ENCODE peak calls at places on chromosome 22, in eight cellular contexts. V is left ventricle myocardium inferior, H is PC-3, U is psoas muscle, X is adrenal gland, N is cardiac muscle cell, L is gastrocnemius medialis, Y is H9. Q is an unnamed sample.

GRCh38 chr22:42688914-42689275 is 31.8 kb downstream of the A4GALT start:
- DNase-seq in X (no peak), Y (no peak), N (no peak), L (no peak), H (no peak), V (no peak), U (peak; percentile 68), Q (peak; percentile 30)

GRCh38 chr22:44887941-44888366 is 121.9 kb downstream of the PHF21B start:
- DNase-seq in H (no peak), N (no peak), X (no peak), Y (no peak), V (no peak), U (no peak), L (no peak), Q (no peak)

GRCh38 chr22:27583930-27584329 is 217.6 kb downstream of the MN1 start:
- DNase-seq in L (no peak), Y (no peak), U (no peak), V (no peak), N (no peak), X (no peak), H (no peak), Q (no peak)

GRCh38 chr22:43365715-43366440 is 22.7 kb upstream of the SCUBE1 start:
- DNase-seq in V (no peak), H (no peak), Y (no peak), U (no peak), X (no peak), L (no peak), N (no peak), Q (no peak)

GRCh38 chr22:34951212-34951611 is 114.7 kb upstream of the ISX start:
- DNase-seq in L (no peak), N (no peak), U (no peak), X (no peak), V (no peak), H (no peak), Y (no peak), Q (no peak)

GRCh38 chr22:42334875-42335512 is 64.5 kb upstream of the TCF20 start:
- DNase-seq in N (no peak), X (no peak), Y (no peak), H (no peak), U (no peak), L (no peak), V (no peak), Q (no peak)

GRCh38 chr22:41380993-41381328 is 781 bp upstream of the TEF start:
- DNase-seq in V (no peak), Y (no peak), H (peak; percentile 57), N (peak; percentile 88), L (peak; percentile 80), U (peak; percentile 94), X (peak; percentile 90), Q (peak; percentile 55)

GRCh38 chr22:18991828-18992442 is 55.8 kb upstream of the PRODH start:
- DNase-seq in X (no peak), H (no peak), N (no peak), Y (no peak), U (no peak), V (no peak), L (no peak), Q (no peak)

GRCh38 chr22:36145881-36146280 is 14.7 kb downstream of the APOL3 start:
- DNase-seq in U (no peak), X (no peak), V (no peak), H (no peak), L (no peak), N (no peak), Y (no peak), Q (no peak)

GRCh38 chr22:19710020-19710768 is 4.1 kb upstream of the SEPTIN5 start:
- DNase-seq in H (no peak), N (no peak), V (no peak), U (peak; percentile 48), L (no peak), X (no peak), Y (peak; percentile 25), Q (no peak)

GRCh38 chr22:19319281-19319680 is 27.8 kb upstream of the CLTCL1 start:
- DNase-seq in H (no peak), U (no peak), Y (no peak), X (no peak), N (no peak), V (no peak), L (no peak), Q (no peak)

GRCh38 chr22:33210129-33210784 is 152.1 kb upstream of the SYN3 start:
- DNase-seq in X (peak; percentile 39), Y (peak; percentile 79), V (no peak), U (no peak), H (peak; percentile 46), L (no peak), N (peak; percentile 65), Q (peak; percentile 46)

GRCh38 chr22:27991586-27992293 is 72.7 kb upstream of the PITPNB start:
- DNase-seq in U (no peak), H (no peak), L (no peak), X (no peak), Y (peak; percentile 24), V (no peak), N (no peak), Q (no peak)

GRCh38 chr22:41517172-41518047 is 26.9 kb downstream of the POLR3H start:
- DNase-seq in H (peak; percentile 70), Y (peak; percentile 64), U (peak; percentile 85), V (peak; percentile 61), N (peak; percentile 70), L (peak; percentile 53), X (peak; percentile 90), Q (peak; percentile 52)

GRCh38 chr22:29073618-29074275 is 912 bp downstream of the KREMEN1 start:
- DNase-seq in U (peak; percentile 74), V (peak; percentile 53), L (no peak), Y (peak; percentile 70), N (peak; percentile 65), X (peak; percentile 59), H (no peak), Q (peak; percentile 9)

GRCh38 chr22:19554834-19555404 is 30.7 kb upstream of the CLDN5 start:
- DNase-seq in H (peak; percentile 59), N (peak; percentile 19), V (no peak), Y (peak; percentile 87), X (peak; percentile 42), L (no peak), U (no peak), Q (peak; percentile 24)

GRCh38 chr22:21044931-21045584 is 688 bp upstream of the LRRC74B start:
- DNase-seq in Y (no peak), X (peak; percentile 65), U (peak; percentile 86), V (no peak), N (no peak), H (peak; percentile 15), L (peak; percentile 47), Q (no peak)

GRCh38 chr22:12601870-12602779 is 2925.9 kb upstream of the OR11H1 start:
- DNase-seq in V (peak; percentile 19), U (peak; percentile 55), Y (no peak), L (no peak), H (no peak), N (no peak), X (no peak), Q (no peak)

GRCh38 chr22:23514317-23515038 is 65.6 kb downstream of the IGLL1 start:
- DNase-seq in V (no peak), L (no peak), U (no peak), X (no peak), Y (peak; percentile 51), H (no peak), N (no peak), Q (no peak)
- TF ChIP-seq CTCF in V (no peak), L (no peak), U (no peak), X (no peak), Y (peak; percentile 40), H (no peak), N (no peak), Q (no peak)

GRCh38 chr22:47092896-47093311 is 330.5 kb downstream of the TBC1D22A start:
- DNase-seq in H (no peak), V (no peak), N (no peak), L (no peak), Y (no peak), X (no peak), U (no peak), Q (no peak)
- H3K27ac ChIP-seq in H (no peak overlapping the region), V (no peak overlapping the region), N (no peak overlapping the region), L (no peak overlapping the region), Y (no peak overlapping the region), X (no peak overlapping the region), U (no peak overlapping the region), Q (no peak overlapping the region)

GRCh38 chr22:30444632-30445437 is 19.3 kb downstream of the MTFP1 start:
- DNase-seq in Y (peak; percentile 85), X (peak; percentile 69), N (peak; percentile 71), H (peak; percentile 65), V (no peak), U (no peak), L (no peak), Q (peak; percentile 65)
- TF ChIP-seq CTCF in Y (peak; percentile 89), X (peak; percentile 73), N (peak; percentile 82), H (peak; percentile 75), V (peak; percentile 70), U (peak; percentile 58), L (peak; percentile 59), Q (peak; percentile 64)

GRCh38 chr22:23144926-23145906 is at the start of gene RAB36:
- DNase-seq in N (peak; percentile 99), V (peak; percentile 95), X (peak; percentile 100), L (peak; percentile 74), U (peak; percentile 96), Y (peak; percentile 100), H (peak; percentile 93), Q (peak; percentile 98)

GRCh38 chr22:23144432-23144831 is 845 bp upstream of the RAB36 start:
- DNase-seq in N (no peak), X (no peak), Y (no peak), L (no peak), V (no peak), H (no peak), U (no peak), Q (no peak)

GRCh38 chr22:23142546-23143105 is 836 bp upstream of the RSPH14 start:
- DNase-seq in H (no peak), L (no peak), Y (no peak), N (no peak), X (no peak), U (no peak), V (no peak), Q (no peak)

GRCh38 chr22:23140385-23140784 is 1.4 kb downstream of the RSPH14 start:
- DNase-seq in N (no peak), U (no peak), H (no peak), V (no peak), X (no peak), Y (no peak), L (no peak), Q (no peak)

DNA sequence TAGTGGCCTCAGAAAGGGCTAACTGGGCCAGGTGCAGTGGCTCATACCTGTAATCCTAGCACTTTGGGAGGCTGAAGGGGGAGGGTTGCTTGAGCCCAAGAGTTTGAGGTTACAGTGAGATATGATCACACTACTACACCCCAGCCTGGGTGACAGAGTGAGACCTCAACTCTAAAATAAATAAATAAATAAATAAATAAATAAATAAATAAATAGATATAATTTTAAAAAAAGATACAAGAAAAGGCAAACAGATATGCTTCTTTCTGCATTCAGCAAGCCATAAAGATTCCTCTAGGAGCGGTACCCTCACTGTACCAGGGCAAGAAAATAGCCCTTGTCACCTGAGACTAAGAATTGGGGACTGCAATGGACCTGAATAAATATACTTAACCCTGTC is 1.3 kb upstream of the RSPH14 start:
- DNase-seq in Y (no peak), X (no peak), U (no peak), H (no peak), N (no peak), L (no peak), V (no peak), Q (no peak)
- H3K27ac ChIP-seq in Y (no peak overlapping the region), X (no peak overlapping the region), U (no peak overlapping the region), H (no peak overlapping the region), N (no peak overlapping the region), L (no peak overlapping the region), V (no peak overlapping the region), Q (no peak overlapping the region)